ENCODE peak calls at places on chromosomes 13 and 19, in nine cellular contexts. One of them, this sample, is unnamed.

GRCh38 chr19:55305983-55306562 is 19.1 kb downstream of the TMEM150B start:
- DNase-seq in CD4-positive, alpha-beta T cell: no peak
- DNase-seq in activated B cell treated with CpG ODN at 0.5 μM for 24 hours: no peak
- DNase-seq in AG04450: no peak
- DNase-seq in breast epithelium: no peak
- DNase-seq in OCI-LY7: no peak
- DNase-seq in neural crest cell: no peak
- DNase-seq in fibroblast of lung: no peak
- DNase-seq in HCT116: no peak
- DNase-seq in this sample: no peak

GRCh38 chr19:28746486-28746885 is 466.5 kb downstream of the UQCRFS1 start:
- DNase-seq in CD4-positive, alpha-beta T cell: no peak
- DNase-seq in activated B cell treated with CpG ODN at 0.5 μM for 24 hours: no peak
- DNase-seq in AG04450: no peak
- DNase-seq in breast epithelium: no peak
- DNase-seq in OCI-LY7: no peak
- DNase-seq in neural crest cell: no peak
- DNase-seq in fibroblast of lung: no peak
- DNase-seq in HCT116: no peak
- DNase-seq in this sample: no peak

GRCh38 chr19:34066007-34066656 is 106.2 kb upstream of the LSM14A start:
- DNase-seq in CD4-positive, alpha-beta T cell: no peak
- DNase-seq in activated B cell treated with CpG ODN at 0.5 μM for 24 hours: no peak
- DNase-seq in AG04450: no peak
- DNase-seq in breast epithelium: no peak
- DNase-seq in OCI-LY7: no peak
- DNase-seq in neural crest cell: no peak
- DNase-seq in fibroblast of lung: no peak
- DNase-seq in HCT116: no peak
- DNase-seq in this sample: no peak

GRCh38 chr19:18368504-18369222 is 17.3 kb upstream of the GDF15 start:
- DNase-seq in CD4-positive, alpha-beta T cell: no peak
- DNase-seq in activated B cell treated with CpG ODN at 0.5 μM for 24 hours: no peak
- DNase-seq in AG04450: no peak
- DNase-seq in breast epithelium: no peak
- DNase-seq in OCI-LY7: no peak
- DNase-seq in neural crest cell: peak; percentile 29
- DNase-seq in fibroblast of lung: no peak
- DNase-seq in HCT116: no peak
- DNase-seq in this sample: no peak

GRCh38 chr19:15195987-15196682 is 4.7 kb downstream of the NOTCH3 start:
- DNase-seq in CD4-positive, alpha-beta T cell: no peak
- DNase-seq in activated B cell treated with CpG ODN at 0.5 μM for 24 hours: no peak
- DNase-seq in AG04450: no peak
- DNase-seq in breast epithelium: peak; percentile 80
- DNase-seq in OCI-LY7: no peak
- DNase-seq in neural crest cell: no peak
- DNase-seq in fibroblast of lung: peak; percentile 33
- DNase-seq in HCT116: peak; percentile 73
- DNase-seq in this sample: peak; percentile 95

GRCh38 chr19:1045247-1045603 is 5.3 kb downstream of the ABCA7 start:
- DNase-seq in CD4-positive, alpha-beta T cell: no peak
- DNase-seq in activated B cell treated with CpG ODN at 0.5 μM for 24 hours: peak; percentile 45
- DNase-seq in AG04450: no peak
- DNase-seq in breast epithelium: no peak
- DNase-seq in OCI-LY7: peak; percentile 99
- DNase-seq in neural crest cell: no peak
- DNase-seq in fibroblast of lung: no peak
- DNase-seq in HCT116: peak; percentile 95
- DNase-seq in this sample: no peak

GRCh38 chr13:68190826-68191225 is 960.7 kb upstream of the PCDH9 start:
- DNase-seq in CD4-positive, alpha-beta T cell: no peak
- DNase-seq in activated B cell treated with CpG ODN at 0.5 μM for 24 hours: no peak
- DNase-seq in AG04450: no peak
- DNase-seq in breast epithelium: no peak
- DNase-seq in OCI-LY7: no peak
- DNase-seq in neural crest cell: no peak
- DNase-seq in fibroblast of lung: peak; percentile 83
- DNase-seq in HCT116: peak; percentile 56
- DNase-seq in this sample: no peak

GRCh38 chr19:9140159-9140874 is at the start of gene ZNF317:
- DNase-seq in CD4-positive, alpha-beta T cell: peak; percentile 83
- DNase-seq in activated B cell treated with CpG ODN at 0.5 μM for 24 hours: peak; percentile 74
- DNase-seq in AG04450: peak; percentile 78
- DNase-seq in breast epithelium: peak; percentile 91
- DNase-seq in OCI-LY7: peak; percentile 96
- DNase-seq in neural crest cell: peak; percentile 75
- DNase-seq in fibroblast of lung: peak; percentile 84
- DNase-seq in HCT116: peak; percentile 84
- DNase-seq in this sample: peak; percentile 71

GRCh38 chr19:15464394-15465385 is at the start of gene RASAL3:
- DNase-seq in CD4-positive, alpha-beta T cell: peak; percentile 77
- DNase-seq in activated B cell treated with CpG ODN at 0.5 μM for 24 hours: peak; percentile 33
- DNase-seq in AG04450: no peak
- DNase-seq in breast epithelium: no peak
- DNase-seq in OCI-LY7: peak; percentile 68
- DNase-seq in neural crest cell: no peak
- DNase-seq in fibroblast of lung: no peak
- DNase-seq in HCT116: no peak
- DNase-seq in this sample: no peak

GRCh38 chr13:46126552-46127171 is 21.8 kb upstream of the CPB2 start:
- DNase-seq in CD4-positive, alpha-beta T cell: peak; percentile 62
- DNase-seq in activated B cell treated with CpG ODN at 0.5 μM for 24 hours: peak; percentile 27
- DNase-seq in AG04450: peak; percentile 43
- DNase-seq in breast epithelium: peak; percentile 46
- DNase-seq in OCI-LY7: peak; percentile 77
- DNase-seq in neural crest cell: peak; percentile 81
- DNase-seq in fibroblast of lung: peak; percentile 49
- DNase-seq in HCT116: peak; percentile 57
- DNase-seq in this sample: peak; percentile 43
- TF ChIP-seq CTCF in CD4-positive, alpha-beta T cell: peak; percentile 75
- TF ChIP-seq CTCF in activated B cell treated with CpG ODN at 0.5 μM for 24 hours: no peak
- TF ChIP-seq CTCF in AG04450: peak; percentile 95
- TF ChIP-seq CTCF in breast epithelium: peak; percentile 39
- TF ChIP-seq CTCF in OCI-LY7: peak; percentile 90
- TF ChIP-seq CTCF in neural crest cell: peak; percentile 82
- TF ChIP-seq CTCF in fibroblast of lung: peak; percentile 99
- TF ChIP-seq CTCF in HCT116: peak; percentile 97
- TF ChIP-seq CTCF in this sample: peak; percentile 80

GRCh38 chr13:91132381-91132780 is 215.1 kb upstream of the MIR17HG start:
- DNase-seq in CD4-positive, alpha-beta T cell: no peak
- DNase-seq in activated B cell treated with CpG ODN at 0.5 μM for 24 hours: no peak
- DNase-seq in AG04450: no peak
- DNase-seq in breast epithelium: no peak
- DNase-seq in OCI-LY7: no peak
- DNase-seq in neural crest cell: no peak
- DNase-seq in fibroblast of lung: no peak
- DNase-seq in HCT116: no peak
- DNase-seq in this sample: no peak
- TF ChIP-seq CTCF in CD4-positive, alpha-beta T cell: no peak
- TF ChIP-seq CTCF in activated B cell treated with CpG ODN at 0.5 μM for 24 hours: no peak
- TF ChIP-seq CTCF in AG04450: no peak
- TF ChIP-seq CTCF in breast epithelium: no peak
- TF ChIP-seq CTCF in OCI-LY7: no peak
- TF ChIP-seq CTCF in neural crest cell: no peak
- TF ChIP-seq CTCF in fibroblast of lung: no peak
- TF ChIP-seq CTCF in HCT116: no peak
- TF ChIP-seq CTCF in this sample: no peak

DNA sequence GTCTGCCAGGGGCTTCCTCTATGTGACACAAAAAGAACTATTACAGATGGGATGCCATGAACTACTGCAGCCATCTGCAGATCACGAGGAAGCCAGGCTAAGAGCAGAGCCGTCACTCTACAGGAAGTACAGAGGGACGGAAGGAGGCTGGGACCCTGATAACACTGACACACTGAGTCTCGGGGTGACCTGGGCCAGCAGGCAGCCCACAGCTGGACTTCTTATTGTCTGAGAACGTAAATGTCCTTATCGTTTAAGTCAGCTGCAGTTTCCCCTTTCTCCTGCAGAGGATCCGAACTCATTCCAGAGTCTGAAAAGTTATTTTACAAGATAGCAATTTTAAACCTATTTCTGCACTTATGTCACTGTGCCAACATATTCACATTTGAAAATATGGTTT is 20.7 kb downstream of the PARP4 start:
- DNase-seq in CD4-positive, alpha-beta T cell: no peak
- DNase-seq in activated B cell treated with CpG ODN at 0.5 μM for 24 hours: no peak
- DNase-seq in AG04450: no peak
- DNase-seq in breast epithelium: no peak
- DNase-seq in OCI-LY7: no peak
- DNase-seq in neural crest cell: no peak
- DNase-seq in fibroblast of lung: no peak
- DNase-seq in HCT116: no peak
- DNase-seq in this sample: no peak
- TF ChIP-seq CTCF in CD4-positive, alpha-beta T cell: no peak
- TF ChIP-seq CTCF in activated B cell treated with CpG ODN at 0.5 μM for 24 hours: no peak
- TF ChIP-seq CTCF in AG04450: peak; percentile 21
- TF ChIP-seq CTCF in breast epithelium: no peak
- TF ChIP-seq CTCF in OCI-LY7: no peak
- TF ChIP-seq CTCF in neural crest cell: peak; percentile 27
- TF ChIP-seq CTCF in fibroblast of lung: peak; percentile 11
- TF ChIP-seq CTCF in HCT116: no peak
- TF ChIP-seq CTCF in this sample: no peak

GRCh38 chr19:5354403-5354802 is 13.8 kb upstream of the PTPRS start:
- DNase-seq in CD4-positive, alpha-beta T cell: no peak
- DNase-seq in activated B cell treated with CpG ODN at 0.5 μM for 24 hours: no peak
- DNase-seq in AG04450: no peak
- DNase-seq in breast epithelium: no peak
- DNase-seq in OCI-LY7: no peak
- DNase-seq in neural crest cell: peak; percentile 44
- DNase-seq in fibroblast of lung: no peak
- DNase-seq in HCT116: no peak
- DNase-seq in this sample: no peak
- TF ChIP-seq CTCF in CD4-positive, alpha-beta T cell: no peak
- TF ChIP-seq CTCF in activated B cell treated with CpG ODN at 0.5 μM for 24 hours: no peak
- TF ChIP-seq CTCF in AG04450: peak; percentile 44
- TF ChIP-seq CTCF in breast epithelium: no peak
- TF ChIP-seq CTCF in OCI-LY7: peak; percentile 68
- TF ChIP-seq CTCF in neural crest cell: peak; percentile 52
- TF ChIP-seq CTCF in fibroblast of lung: peak; percentile 35
- TF ChIP-seq CTCF in HCT116: peak; percentile 14
- TF ChIP-seq CTCF in this sample: peak; percentile 39

DNA sequence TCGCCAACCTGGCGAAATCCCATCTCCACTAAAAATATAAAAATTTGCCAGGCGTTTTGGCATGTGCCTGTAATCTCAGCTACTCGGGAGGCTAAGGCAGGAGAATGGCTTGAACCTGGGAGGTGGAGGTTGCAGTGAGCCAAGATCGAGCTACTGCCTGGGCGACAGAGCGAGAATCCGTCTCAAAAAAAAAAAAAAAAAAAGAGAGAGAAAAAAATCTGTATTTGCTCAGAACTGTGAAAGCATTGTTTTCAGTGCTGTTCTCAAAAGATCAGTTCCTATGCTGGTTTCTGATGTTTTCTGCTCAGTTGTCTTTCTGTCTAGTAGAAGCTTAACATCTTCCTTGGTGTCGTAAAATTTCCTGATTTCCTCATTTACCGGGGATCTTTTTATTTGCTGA is 2.5 kb downstream of the SF3A2 start:
- DNase-seq in CD4-positive, alpha-beta T cell: no peak
- DNase-seq in activated B cell treated with CpG ODN at 0.5 μM for 24 hours: no peak
- DNase-seq in AG04450: no peak
- DNase-seq in breast epithelium: no peak
- DNase-seq in OCI-LY7: peak; percentile 42
- DNase-seq in neural crest cell: no peak
- DNase-seq in fibroblast of lung: no peak
- DNase-seq in HCT116: no peak
- DNase-seq in this sample: no peak
- TF ChIP-seq CTCF in CD4-positive, alpha-beta T cell: no peak
- TF ChIP-seq CTCF in activated B cell treated with CpG ODN at 0.5 μM for 24 hours: no peak
- TF ChIP-seq CTCF in AG04450: no peak
- TF ChIP-seq CTCF in breast epithelium: no peak
- TF ChIP-seq CTCF in OCI-LY7: no peak
- TF ChIP-seq CTCF in neural crest cell: no peak
- TF ChIP-seq CTCF in fibroblast of lung: no peak
- TF ChIP-seq CTCF in HCT116: no peak
- TF ChIP-seq CTCF in this sample: no peak

DNA sequence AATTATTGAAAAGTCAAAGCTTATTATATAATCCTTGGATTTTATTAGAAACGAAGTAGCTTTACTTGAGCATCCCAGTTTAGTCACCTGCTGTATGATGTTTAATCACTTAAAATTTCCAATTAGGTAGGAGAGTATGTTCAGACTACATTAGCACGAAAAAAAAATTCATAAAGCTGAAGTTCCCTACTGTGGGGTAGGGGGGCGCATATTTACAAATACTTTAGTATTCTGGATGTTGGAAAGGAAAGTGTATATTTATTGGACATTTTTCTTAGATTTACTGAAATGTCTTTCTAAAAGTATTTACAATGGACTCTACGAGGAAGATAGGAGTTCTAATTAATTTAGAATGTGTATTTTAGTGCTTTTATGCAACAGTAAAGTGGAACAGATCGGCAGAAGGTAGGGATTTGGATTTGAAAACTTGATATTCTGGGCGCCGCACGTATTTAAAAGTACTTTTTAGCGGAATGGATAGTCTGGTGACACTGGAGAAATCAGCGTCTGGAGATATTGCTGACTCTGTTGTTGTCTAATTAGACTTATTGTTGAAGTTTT is 1.9 kb downstream of the CDK8 start:
- DNase-seq in CD4-positive, alpha-beta T cell: no peak
- DNase-seq in activated B cell treated with CpG ODN at 0.5 μM for 24 hours: no peak
- DNase-seq in AG04450: no peak
- DNase-seq in breast epithelium: no peak
- DNase-seq in OCI-LY7: peak; percentile 22
- DNase-seq in neural crest cell: no peak
- DNase-seq in fibroblast of lung: peak; percentile 9
- DNase-seq in HCT116: no peak
- DNase-seq in this sample: no peak
- TF ChIP-seq CTCF in CD4-positive, alpha-beta T cell: no peak
- TF ChIP-seq CTCF in activated B cell treated with CpG ODN at 0.5 μM for 24 hours: no peak
- TF ChIP-seq CTCF in AG04450: peak; percentile 49
- TF ChIP-seq CTCF in breast epithelium: no peak
- TF ChIP-seq CTCF in OCI-LY7: peak; percentile 85
- TF ChIP-seq CTCF in neural crest cell: peak; percentile 56
- TF ChIP-seq CTCF in fibroblast of lung: peak; percentile 38
- TF ChIP-seq CTCF in HCT116: no peak
- TF ChIP-seq CTCF in this sample: peak; percentile 43